ENCODE peak calls at places on chromosomes 4 and X, in eight cellular contexts. M is esophagus squamous epithelium; N is ureter; P is activated effector memory CD4-positive, alpha-beta T cell treated with Interleukin-2 at 50 U/mL for 16 hours; D is NCI-H748 treated with DMSO at 0.1 percent for 48 hours; T is activated T-helper 1 cell treated with Interleukin-2 at 50 U/mL for 16 hours; V is omental fat pad; F is GM20000. W is an unnamed sample.

GRCh38 chr4:2084316-2084715 is 25.2 kb downstream of the NAT8L start:
- DNase-seq in M (no peak), N (peak), P (no peak), D (no peak), T (no peak), V (no peak), F (no peak), W (no peak)

GRCh38 chr4:84907145-84907544 is 59.3 kb downstream of the WDFY3 start:
- DNase-seq in M (no peak), N (no peak), P (no peak), D (no peak), T (no peak), V (no peak), F (no peak), W (no peak)

GRCh38 chrX:120604359-120604782 is 470 bp downstream of the MCTS1 start:
- DNase-seq in M (no peak), N (no peak), P (peak), D (peak), T (no peak), V (no peak), F (peak), W (peak)

GRCh38 chr4:150033937-150034336 is 44.3 kb upstream of the DCLK2 start:
- DNase-seq in M (no peak), N (no peak), P (no peak), D (no peak), T (no peak), V (no peak), F (no peak), W (no peak)

GRCh38 chr4:53150631-53151488 is 215.0 kb downstream of the SCFD2 start:
- DNase-seq in M (no peak), N (no peak), P (no peak), D (no peak), T (no peak), V (no peak), F (no peak), W (no peak)

GRCh38 chr4:162116085-162116784 is 47.6 kb downstream of the FSTL5 start:
- DNase-seq in M (no peak), N (no peak), P (no peak), D (no peak), T (no peak), V (no peak), F (no peak), W (no peak)

GRCh38 chr4:12993923-12994322 is 490.2 kb downstream of the RAB28 start:
- DNase-seq in M (no peak), N (no peak), P (no peak), D (no peak), T (no peak), V (no peak), F (no peak), W (no peak)

GRCh38 chr4:121711263-121712000 is 14.7 kb upstream of the ANXA5 start:
- DNase-seq in M (no peak), N (peak), P (no peak), D (no peak), T (no peak), V (peak), F (peak), W (no peak)

GRCh38 chrX:110853610-110854009 is 58.0 kb upstream of the CHRDL1 start:
- DNase-seq in M (no peak), N (no peak), P (no peak), D (peak), T (no peak), V (no peak), F (no peak), W (peak)

GRCh38 chr4:68021185-68021584 is 57.9 kb upstream of the TMPRSS11A start:
- DNase-seq in M (no peak), N (no peak), P (no peak), D (no peak), T (no peak), V (no peak), F (no peak), W (no peak)

W was measured in NCI-H1417.